ENCODE peak calls at places on chromosomes 1 and 21, in six cellular contexts. One of them, this sample, is unnamed.

GRCh38 chr1:161887724-161888287 is 121.7 kb downstream of the ATF6 start:
- DNase-seq in A549: no peak
- DNase-seq in HepG2: no peak
- DNase-seq in K562: no peak
- DNase-seq in IMR-90: no peak
- DNase-seq in H1: no peak
- DNase-seq in this sample: no peak

GRCh38 chr1:185409345-185409744 is 92.3 kb upstream of the IVNS1ABP start:
- DNase-seq in A549: no peak
- DNase-seq in HepG2: no peak
- DNase-seq in K562: no peak
- DNase-seq in IMR-90: no peak
- DNase-seq in H1: no peak
- DNase-seq in this sample: no peak

GRCh38 chr1:205009666-205010065 is 33.3 kb upstream of the CNTN2 start:
- DNase-seq in A549: no peak
- DNase-seq in HepG2: no peak
- DNase-seq in K562: no peak
- DNase-seq in IMR-90: no peak
- DNase-seq in H1: no peak
- DNase-seq in this sample: no peak

GRCh38 chr1:152495066-152495675 is 15.4 kb upstream of the LCE5A start:
- DNase-seq in A549: peak
- DNase-seq in HepG2: peak
- DNase-seq in K562: peak
- DNase-seq in IMR-90: no peak
- DNase-seq in H1: no peak
- DNase-seq in this sample: no peak

GRCh38 chr1:19458815-19459417 is 26.4 kb downstream of the CAPZB start:
- DNase-seq in A549: no peak
- DNase-seq in HepG2: no peak
- DNase-seq in K562: no peak
- DNase-seq in IMR-90: no peak
- DNase-seq in H1: no peak
- DNase-seq in this sample: no peak

GRCh38 chr1:203167026-203167912 is 8.4 kb downstream of the MYBPH start:
- DNase-seq in A549: no peak
- DNase-seq in HepG2: no peak
- DNase-seq in K562: no peak
- DNase-seq in IMR-90: no peak
- DNase-seq in H1: no peak
- DNase-seq in this sample: no peak

GRCh38 chr21:42578761-42579415 is 65.2 kb downstream of the SLC37A1 start:
- DNase-seq in A549: no peak
- DNase-seq in HepG2: no peak
- DNase-seq in K562: no peak
- DNase-seq in IMR-90: no peak
- DNase-seq in H1: no peak
- DNase-seq in this sample: no peak

GRCh38 chr1:161077426-161077825 is 7.7 kb upstream of the ARHGAP30 start:
- DNase-seq in A549: no peak
- DNase-seq in HepG2: no peak
- DNase-seq in K562: no peak
- DNase-seq in IMR-90: no peak
- DNase-seq in H1: no peak
- DNase-seq in this sample: no peak

GRCh38 chr1:207808322-207808705 is 56.5 kb downstream of the CD46 start:
- DNase-seq in A549: no peak
- DNase-seq in HepG2: no peak
- DNase-seq in K562: no peak
- DNase-seq in IMR-90: no peak
- DNase-seq in H1: no peak
- DNase-seq in this sample: no peak
- TF ChIP-seq RAD21 in A549: no peak
- TF ChIP-seq RAD21 in HepG2: no peak
- TF ChIP-seq RAD21 in K562: no peak
- TF ChIP-seq RAD21 in IMR-90: no peak
- TF ChIP-seq RAD21 in H1: no peak
- TF ChIP-seq RAD21 in this sample: no peak

DNA sequence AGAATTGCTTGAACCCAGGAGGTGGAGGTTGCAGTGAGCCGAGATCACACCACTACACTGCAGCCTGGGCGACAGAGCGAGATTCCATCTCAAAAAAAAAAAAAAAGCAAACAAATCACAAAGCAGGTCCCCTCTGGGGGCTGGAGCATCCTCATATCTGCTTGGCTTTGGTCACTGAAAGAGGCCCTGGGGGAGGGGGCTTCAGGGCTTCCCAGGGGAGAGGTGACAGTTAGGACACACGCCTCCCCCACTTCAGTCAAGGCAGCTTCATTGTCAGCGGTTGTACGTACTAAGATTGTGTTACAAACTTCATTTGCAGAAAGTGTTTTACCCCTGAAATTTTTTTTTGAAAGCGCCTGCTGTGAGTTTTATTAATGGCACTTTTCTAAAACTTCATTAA is 130.5 kb downstream of the DHRS3 start:
- DNase-seq in A549: no peak
- DNase-seq in HepG2: no peak
- DNase-seq in K562: no peak
- DNase-seq in IMR-90: no peak
- DNase-seq in H1: no peak
- DNase-seq in this sample: no peak
- H3K27ac ChIP-seq in A549: no peak
- H3K27ac ChIP-seq in HepG2: no peak
- H3K27ac ChIP-seq in K562: no peak
- H3K27ac ChIP-seq in IMR-90: no peak
- H3K27ac ChIP-seq in H1: no peak
- H3K27ac ChIP-seq in this sample: no peak

GRCh38 chr1:89525169-89525855 is 683 bp downstream of the LRRC8B start:
- DNase-seq in A549: peak
- DNase-seq in HepG2: peak
- DNase-seq in K562: peak
- DNase-seq in IMR-90: no peak
- DNase-seq in H1: no peak
- DNase-seq in this sample: peak
- TF ChIP-seq RAD21 in A549: no peak
- TF ChIP-seq RAD21 in HepG2: no peak
- TF ChIP-seq RAD21 in K562: no peak
- TF ChIP-seq RAD21 in IMR-90: no peak
- TF ChIP-seq RAD21 in H1: no peak
- TF ChIP-seq RAD21 in this sample: no peak

GRCh38 chr1:11675362-11675761 is 5.6 kb downstream of the MAD2L2 start:
- DNase-seq in A549: no peak
- DNase-seq in HepG2: no peak
- DNase-seq in K562: no peak
- DNase-seq in IMR-90: no peak
- DNase-seq in H1: no peak
- DNase-seq in this sample: no peak

GRCh38 chr1:11673089-11673769 is 7.7 kb downstream of the MAD2L2 start:
- DNase-seq in A549: no peak
- DNase-seq in HepG2: no peak
- DNase-seq in K562: no peak
- DNase-seq in IMR-90: no peak
- DNase-seq in H1: no peak
- DNase-seq in this sample: no peak

GRCh38 chr1:11671544-11672286 is 7.7 kb downstream of the FBXO6 start:
- DNase-seq in A549: no peak
- DNase-seq in HepG2: peak
- DNase-seq in K562: peak
- DNase-seq in IMR-90: no peak
- DNase-seq in H1: no peak
- DNase-seq in this sample: no peak

GRCh38 chr1:11676386-11677103 is 4.4 kb downstream of the MAD2L2 start:
- DNase-seq in A549: no peak
- DNase-seq in HepG2: no peak
- DNase-seq in K562: no peak
- DNase-seq in IMR-90: no peak
- DNase-seq in H1: no peak
- DNase-seq in this sample: no peak

GRCh38 chr1:11674488-11674887 is 6.5 kb downstream of the MAD2L2 start:
- DNase-seq in A549: no peak
- DNase-seq in HepG2: no peak
- DNase-seq in K562: no peak
- DNase-seq in IMR-90: no peak
- DNase-seq in H1: no peak
- DNase-seq in this sample: no peak
- H3K27ac ChIP-seq in A549: no peak
- H3K27ac ChIP-seq in HepG2: no peak
- H3K27ac ChIP-seq in K562: no peak
- H3K27ac ChIP-seq in IMR-90: no peak
- H3K27ac ChIP-seq in H1: no peak
- H3K27ac ChIP-seq in this sample: no peak

This sample was measured in HCT116.